ENCODE peak calls at places on chromosome 7, in six cellular contexts. D, Y, A, B, R and Z are unnamed samples.

GRCh38 chr7:70797109-70797514 is 334.8 kb upstream of the GALNT17 start:
- DNase-seq in A (no peak), B (no peak), D (no peak), Y (no peak), R (no peak), Z (no peak)

GRCh38 chr7:145848691-145849090 is 267.9 kb upstream of the CNTNAP2 start:
- DNase-seq in D (no peak), Y (no peak), A (no peak), R (no peak), B (no peak), Z (peak; percentile 47)

GRCh38 chr7:90246184-90246583 is 1.2 kb downstream of the CFAP69 start:
- DNase-seq in B (peak; percentile 69), R (no peak), A (no peak), Y (no peak), D (no peak), Z (no peak)

GRCh38 chr7:10128748-10129147 is 844.9 kb upstream of the PHF14 start:
- DNase-seq in A (no peak), D (peak; percentile 24), B (no peak), Y (no peak), R (no peak), Z (peak; percentile 26)

GRCh38 chr7:71131753-71132520 is at the start of gene GALNT17:
- DNase-seq in B (no peak), Y (no peak), R (no peak), D (no peak), A (no peak), Z (peak; percentile 56)

GRCh38 chr7:50533849-50534248 is 31.4 kb downstream of the DDC start:
- DNase-seq in R (no peak), D (no peak), B (no peak), Y (no peak), A (no peak), Z (no peak)

GRCh38 chr7:94423865-94424264 is 29.2 kb downstream of the COL1A2 start:
- DNase-seq in B (no peak), R (no peak), A (no peak), D (no peak), Y (no peak), Z (no peak)

GRCh38 chr7:137717811-137718271 is 128.9 kb downstream of the DGKI start:
- DNase-seq in D (peak; percentile 13), B (no peak), Y (no peak), A (no peak), R (no peak), Z (no peak)

GRCh38 chr7:81111781-81112540 is 193.1 kb upstream of the SEMA3C start:
- DNase-seq in D (no peak), B (peak; percentile 71), R (no peak), Y (no peak), A (no peak), Z (no peak)

GRCh38 chr7:129222064-129222463 is 2.8 kb upstream of the AHCYL2 start:
- DNase-seq in Y (no peak), A (no peak), D (no peak), R (no peak), B (peak; percentile 14), Z (no peak)

GRCh38 chr7:80609732-80610131 is 28.7 kb upstream of the CD36 start:
- DNase-seq in R (peak; percentile 61), A (no peak), Y (no peak), B (no peak), D (no peak), Z (no peak)

GRCh38 chr7:139661043-139661440 is 116.8 kb downstream of the HIPK2 start:
- DNase-seq in D (no peak), B (no peak), A (no peak), R (no peak), Y (no peak), Z (no peak)

GRCh38 chr7:80749270-80749669 is 110.8 kb downstream of the CD36 start:
- DNase-seq in R (no peak), A (no peak), D (no peak), Y (no peak), B (no peak), Z (no peak)

GRCh38 chr7:103988468-103989199 is 824 bp downstream of the RELN start:
- DNase-seq in B (no peak), R (no peak), Y (no peak), D (no peak), A (no peak), Z (peak; percentile 22)

DNA sequence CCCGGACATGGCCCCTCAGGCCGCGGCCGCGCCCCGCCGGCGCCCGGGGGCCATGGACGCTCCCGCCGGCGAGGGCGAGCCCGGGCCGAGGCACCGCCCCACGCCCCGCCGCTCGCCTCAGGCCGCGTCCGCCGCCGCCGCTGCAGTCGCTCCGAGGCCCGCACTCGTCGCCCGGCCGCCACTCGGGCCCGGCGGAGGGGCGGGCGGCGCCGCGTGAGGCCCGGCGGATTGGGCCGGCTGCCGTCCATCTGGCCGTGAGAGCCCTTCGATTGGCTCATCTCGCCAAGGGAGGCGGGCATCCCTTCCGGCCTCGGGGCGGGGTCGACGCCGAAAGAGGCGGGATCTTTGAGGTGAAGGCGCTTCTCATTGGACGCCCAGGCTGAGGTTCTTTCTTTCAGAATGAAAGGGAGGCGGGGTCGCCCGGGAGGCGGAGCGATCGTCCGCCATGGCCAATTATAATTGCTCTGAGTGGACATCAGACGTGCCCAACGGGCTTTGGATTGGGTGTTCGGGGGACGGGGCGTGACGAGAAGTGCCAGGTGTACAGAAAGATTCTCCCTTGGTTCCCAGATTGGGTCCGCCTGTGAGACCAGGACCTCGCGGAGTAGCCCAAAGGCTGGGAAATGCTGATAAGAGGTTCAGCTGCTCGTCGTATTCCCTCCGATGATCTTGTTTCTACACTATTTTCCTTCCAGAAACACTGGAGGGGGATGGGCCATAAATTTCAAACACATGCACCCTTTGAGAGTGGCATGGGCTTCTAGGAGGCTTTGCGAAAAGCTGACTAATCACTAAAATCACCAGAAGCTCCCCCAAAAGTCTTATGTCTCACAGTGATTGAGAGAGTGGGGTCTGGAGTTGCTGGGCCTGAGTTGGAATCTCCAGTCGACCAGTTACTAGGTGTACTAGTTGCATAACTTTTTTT is at the start of gene GNA12:
- DNase-seq in D (peak; percentile 98), A (peak; percentile 98), B (peak; percentile 99), Y (peak; percentile 99), R (peak; percentile 97), Z (peak; percentile 99)
- TF ChIP-seq POLR2A in D (peak; percentile 79), A (peak; percentile 68), B (no peak), Y (peak; percentile 33), R (peak; percentile 61), Z (no peak)

GRCh38 chr7:157527686-157528085 is 190.9 kb downstream of the DNAJB6 start:
- DNase-seq in D (no peak), Y (peak; percentile 16), B (no peak), A (no peak), R (no peak), Z (no peak)
- H3K9me3 ChIP-seq in D (no peaks in the 10 kb centered on the region), Y (no peaks in the 10 kb centered on the region), B (peaks cover 5% of the 10 kb centered on the region), A (no peaks in the 10 kb centered on the region), R (peaks cover 5% of the 10 kb centered on the region), Z (no peaks in the 10 kb centered on the region)

GRCh38 chr7:151172273-151173141 is 5.0 kb upstream of the GBX1 start:
- DNase-seq in B (peak; percentile 90), Y (peak; percentile 88), R (peak; percentile 53), A (peak; percentile 60), D (peak; percentile 79), Z (peak; percentile 87)
- TF ChIP-seq POLR2A in B (no peak), Y (no peak), R (no peak), A (no peak), D (no peak), Z (no peak)

DNA sequence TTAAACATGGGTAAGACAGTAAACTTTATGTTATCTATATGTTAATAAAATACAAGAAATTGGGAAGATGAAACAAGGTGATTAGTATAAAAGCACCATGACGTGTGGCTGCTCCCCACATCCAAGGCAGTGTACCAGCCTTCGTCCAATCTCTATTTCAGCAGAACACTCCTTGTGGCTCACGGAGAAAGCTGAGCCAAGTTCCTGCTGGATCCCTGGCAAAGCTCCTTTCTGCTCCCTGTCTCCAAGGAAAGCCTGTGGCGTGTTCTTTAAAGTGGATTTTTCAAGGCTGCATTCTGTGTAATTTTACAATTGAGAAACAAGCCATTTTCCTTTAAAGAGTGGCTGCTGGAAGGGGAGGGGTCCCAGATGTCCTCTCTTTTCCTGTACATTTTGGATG is 467.3 kb downstream of the PTPRN2 start:
- DNase-seq in Y (no peak), A (no peak), R (no peak), B (peak; percentile 19), D (no peak), Z (no peak)
- H3K9me3 ChIP-seq in Y (peaks cover 11% of the 10 kb centered on the region), A (no peaks in the 10 kb centered on the region), R (peaks cover 12% of the 10 kb centered on the region), B (no peaks in the 10 kb centered on the region), D (peaks cover 18% of the 10 kb centered on the region), Z (no peaks in the 10 kb centered on the region)